ENCODE peak calls at places on chromosomes 1 and 21, in ten cellular contexts. D is CD8-positive, alpha-beta T cell; V is BE2C; O is activated B cell treated with CpG ODN at 0.5 μM for 24 hours; G is aorta; P is stimulated activated CD4-positive, alpha-beta T cell treated with anti-CD3 and anti-CD28 coated beads, Interleukin-2, amount 100 ng/mL, for 24 hours; Q is activated naive CD8-positive, alpha-beta T cell treated with anti-CD3 and anti-CD28 coated beads for 36 hours; J is type B pancreatic cell; M is caudate nucleus; X is esophagus squamous epithelium. Y is an unnamed sample.

GRCh38 chr1:2234762-2235113 is 6.6 kb downstream of the SKI start:
- DNase-seq in M (no peak), J (no peak), O (no peak), Q (no peak), V (no peak), P (no peak), G (peak; percentile 57), X (no peak), D (no peak), Y (no peak)

GRCh38 chr1:197392541-197392940 is 124.5 kb downstream of the CRB1 start:
- DNase-seq in P (no peak), O (no peak), G (no peak), V (no peak), D (no peak), Q (no peak), J (no peak), M (no peak), X (no peak), Y (no peak)

GRCh38 chr21:46046471-46046870 is 51.4 kb upstream of the COL6A2 start:
- DNase-seq in G (no peak), V (no peak), P (no peak), D (no peak), O (no peak), Q (no peak), M (no peak), X (no peak), J (peak; percentile 39), Y (no peak)

GRCh38 chr21:17578162-17578561 is 34.5 kb downstream of the BTG3 start:
- DNase-seq in O (no peak), J (no peak), Q (no peak), G (no peak), X (no peak), P (no peak), D (no peak), V (no peak), M (no peak), Y (no peak)

GRCh38 chr1:222818171-222818570 is 3.3 kb downstream of the DISP1 start:
- DNase-seq in V (no peak), P (no peak), O (no peak), D (no peak), J (no peak), X (no peak), M (no peak), Q (no peak), G (no peak), Y (no peak)

GRCh38 chr1:184604152-184604900 is 150.3 kb downstream of the EDEM3 start:
- DNase-seq in V (no peak), M (no peak), D (no peak), G (no peak), Q (no peak), X (no peak), P (no peak), O (no peak), J (no peak), Y (no peak)

GRCh38 chr1:207884276-207885029 is 26.5 kb downstream of the CD34 start:
- DNase-seq in V (no peak), J (no peak), M (no peak), D (no peak), X (no peak), O (no peak), P (no peak), Q (no peak), G (no peak), Y (no peak)

GRCh38 chr1:26602378-26602959 is 72.9 kb downstream of the RPS6KA1 start:
- DNase-seq in P (no peak), V (peak; percentile 17), X (no peak), M (peak; percentile 47), D (peak; percentile 16), Q (no peak), J (no peak), O (no peak), G (no peak), Y (no peak)

GRCh38 chr1:228802386-228803221 is 67.3 kb downstream of the RHOU start:
- DNase-seq in D (no peak), O (no peak), V (peak; percentile 36), M (no peak), Q (no peak), J (no peak), P (no peak), G (no peak), X (no peak), Y (no peak)

GRCh38 chr1:1230656-1231399 is 973 bp downstream of the SDF4 start:
- DNase-seq in P (peak; percentile 41), G (no peak), V (no peak), X (no peak), Q (no peak), M (no peak), D (no peak), O (no peak), J (no peak), Y (no peak)

GRCh38 chr1:207941664-207942063 is 30.7 kb upstream of the CD34 start:
- DNase-seq in X (no peak), G (peak; percentile 86), D (no peak), Q (no peak), O (no peak), P (no peak), M (peak; percentile 85), V (no peak), J (no peak), Y (peak; percentile 77)

GRCh38 chr1:156498447-156499193 is 2.0 kb downstream of the MEF2D start:
- DNase-seq in O (no peak), J (no peak), D (no peak), X (no peak), P (no peak), Q (no peak), G (peak; percentile 70), M (no peak), V (no peak), Y (no peak)

GRCh38 chr1:232628335-232629214 is 1.4 kb downstream of the SIPA1L2 start:
- DNase-seq in X (no peak), M (no peak), J (no peak), Q (no peak), O (no peak), D (no peak), P (no peak), V (no peak), G (no peak), Y (no peak)

GRCh38 chr1:27789511-27790154 is 16.6 kb downstream of the STX12 start:
- DNase-seq in J (peak; percentile 27), D (no peak), V (peak; percentile 13), P (no peak), M (no peak), X (no peak), G (no peak), Q (no peak), O (no peak), Y (no peak)

GRCh38 chr1:8814870-8815269 is 2.6 kb downstream of the RERE start:
- DNase-seq in V (no peak), O (no peak), M (no peak), J (peak; percentile 32), P (no peak), X (no peak), D (no peak), G (no peak), Q (no peak), Y (peak; percentile 16)

GRCh38 chr1:106952766-106953165 is 103.7 kb upstream of the PRMT6 start:
- DNase-seq in M (no peak), G (no peak), D (no peak), O (no peak), J (no peak), P (no peak), Q (no peak), V (no peak), X (no peak), Y (no peak)

GRCh38 chr21:35840197-35840799 is 220.0 kb downstream of the SETD4 start:
- DNase-seq in X (no peak), J (no peak), P (peak; percentile 45), M (no peak), V (peak; percentile 51), G (peak; percentile 67), O (no peak), Q (peak; percentile 25), D (peak; percentile 14), Y (no peak)

GRCh38 chr1:227891223-227891954 is 56.3 kb downstream of the WNT9A start:
- DNase-seq in O (no peak), G (peak; percentile 33), J (peak; percentile 57), V (peak; percentile 3), D (no peak), M (no peak), Q (no peak), P (no peak), X (no peak), Y (no peak)

GRCh38 chr1:168834225-168834872 is 105.3 kb upstream of the DPT start:
- DNase-seq in M (no peak), J (no peak), X (no peak), Q (no peak), D (no peak), V (no peak), G (no peak), O (no peak), P (no peak), Y (no peak)

GRCh38 chr1:196997428-196997827 is 20.1 kb downstream of the CFHR5 start:
- DNase-seq in O (no peak), M (no peak), Q (no peak), X (no peak), V (no peak), J (no peak), D (no peak), P (no peak), G (no peak), Y (no peak)

GRCh38 chr1:39407496-39407888 is 83.9 kb upstream of the BMP8A start:
- DNase-seq in O (no peak), X (no peak), Q (no peak), G (no peak), J (no peak), V (no peak), D (no peak), P (no peak), M (no peak), Y (no peak)

GRCh38 chr1:208809876-208810275 is 565.7 kb upstream of the PLXNA2 start:
- DNase-seq in X (no peak), P (no peak), O (no peak), M (no peak), V (no peak), Q (no peak), D (no peak), G (no peak), J (no peak), Y (no peak)

GRCh38 chr1:244012232-244012631 is 38.9 kb upstream of the ZBTB18 start:
- DNase-seq in X (no peak), P (no peak), D (no peak), V (peak; percentile 27), Q (no peak), M (no peak), O (no peak), J (no peak), G (no peak), Y (no peak)

GRCh38 chr1:164707868-164708331 is 148.9 kb downstream of the PBX1 start:
- DNase-seq in J (no peak), Q (no peak), V (no peak), P (no peak), G (peak; percentile 65), D (no peak), O (no peak), M (no peak), X (no peak), Y (no peak)

GRCh38 chr1:243421784-243422183 is 165.9 kb downstream of the SDCCAG8 start:
- DNase-seq in O (no peak), V (peak; percentile 71), P (peak; percentile 38), X (no peak), G (no peak), D (peak; percentile 10), Q (peak; percentile 59), M (peak; percentile 47), J (no peak), Y (peak; percentile 17)

GRCh38 chr1:244349103-244349531 is 102.6 kb downstream of the ADSS2 start:
- DNase-seq in V (no peak), G (no peak), J (no peak), O (no peak), M (no peak), D (no peak), X (no peak), P (no peak), Q (no peak), Y (no peak)

Y was measured in anterior cingulate cortex.